ENCODE peak calls at places on chromosomes 13 and 19, in five cellular contexts. G, Z, X, W and J are unnamed samples.

GRCh38 chr19:43765109-43765876 is 10.5 kb upstream of the SMG9 start:
- DNase-seq in G (no peak), Z (peak), X (peak), W (peak), J (peak)

GRCh38 chr13:79448413-79448812 is 32.5 kb upstream of the NDFIP2 start:
- DNase-seq in G (no peak), Z (no peak), X (peak), W (no peak), J (no peak)

GRCh38 chr19:7680606-7681335 is at the start of gene TRAPPC5:
- DNase-seq in G (peak), Z (peak), X (peak), W (peak), J (peak)

GRCh38 chr13:108895220-108895704 is 265.9 kb downstream of the MYO16 start:
- DNase-seq in G (no peak), Z (no peak), X (peak), W (peak), J (no peak)

GRCh38 chr19:22545751-22546150 is 88.4 kb upstream of the ZNF492 start:
- DNase-seq in G (no peak), Z (no peak), X (no peak), W (no peak), J (peak)

GRCh38 chr13:47085346-47085745 is 188.5 kb upstream of the HTR2A start:
- DNase-seq in G (no peak), Z (no peak), X (peak), W (peak), J (no peak)

GRCh38 chr13:24723206-24723605 is 40.8 kb upstream of the RNF17 start:
- DNase-seq in G (no peak), Z (no peak), X (no peak), W (no peak), J (no peak)

GRCh38 chr13:43170497-43170896 is 147.1 kb downstream of the DNAJC15 start:
- DNase-seq in G (no peak), Z (no peak), X (no peak), W (no peak), J (no peak)

GRCh38 chr19:41877916-41878905 is 1.1 kb downstream of the CD79A start:
- DNase-seq in G (no peak), Z (no peak), X (no peak), W (no peak), J (peak)

GRCh38 chr19:14370169-14370998 is 10.9 kb upstream of the ADGRE5 start:
- DNase-seq in G (no peak), Z (no peak), X (no peak), W (no peak), J (peak)

GRCh38 chr13:79786176-79786575 is 305.2 kb downstream of the NDFIP2 start:
- DNase-seq in G (no peak), Z (no peak), X (no peak), W (no peak), J (no peak)

GRCh38 chr13:23660249-23660648 is 90.0 kb downstream of the TNFRSF19 start:
- DNase-seq in G (no peak), Z (no peak), X (no peak), W (no peak), J (no peak)
- TF ChIP-seq CTCF in G (no peak), Z (no peak), X (no peak), W (no peak), J (no peak)

GRCh38 chr19:17829855-17830566 is 8.7 kb upstream of the INSL3 start:
- DNase-seq in G (no peak), Z (peak), X (peak), W (peak), J (no peak)
- TF ChIP-seq CTCF in G (no peak), Z (no peak), X (no peak), W (no peak), J (no peak)

GRCh38 chr19:32416749-32417469 is 11.3 kb downstream of the DPY19L3 start:
- DNase-seq in G (no peak), Z (no peak), X (peak), W (no peak), J (no peak)
- TF ChIP-seq CTCF in G (no peak), Z (no peak), X (no peak), W (no peak), J (no peak)

GRCh38 chr19:5026706-5027273 is 57.9 kb downstream of the KDM4B start:
- DNase-seq in G (no peak), Z (no peak), X (no peak), W (peak), J (no peak)
- TF ChIP-seq CTCF in G (no peak), Z (no peak), X (peak), W (no peak), J (no peak)

GRCh38 chr19:18791315-18791678 is 192 bp upstream of the COMP start:
- DNase-seq in G (no peak), Z (no peak), X (no peak), W (no peak), J (no peak)

GRCh38 chr19:18789422-18789832 is 1.7 kb downstream of the COMP start:
- DNase-seq in G (no peak), Z (no peak), X (no peak), W (no peak), J (no peak)

GRCh38 chr19:18788782-18789421 is 2.2 kb downstream of the COMP start:
- DNase-seq in G (no peak), Z (no peak), X (no peak), W (no peak), J (no peak)

GRCh38 chr19:18790566-18791314 is at the start of gene COMP:
- DNase-seq in G (no peak), Z (no peak), X (no peak), W (no peak), J (no peak)

GRCh38 chr19:18789883-18790565 is 1.1 kb downstream of the COMP start:
- DNase-seq in G (no peak), Z (no peak), X (no peak), W (no peak), J (peak)
- TF ChIP-seq CTCF in G (no peak), Z (no peak), X (no peak), W (no peak), J (no peak)

GRCh38 chr13:98083507-98083906 is 59.4 kb upstream of the FARP1 start:
- DNase-seq in G (no peak), Z (no peak), X (peak), W (peak), J (no peak)
- TF ChIP-seq CTCF in G (no peak), Z (no peak), X (peak), W (no peak), J (no peak)

DNA sequence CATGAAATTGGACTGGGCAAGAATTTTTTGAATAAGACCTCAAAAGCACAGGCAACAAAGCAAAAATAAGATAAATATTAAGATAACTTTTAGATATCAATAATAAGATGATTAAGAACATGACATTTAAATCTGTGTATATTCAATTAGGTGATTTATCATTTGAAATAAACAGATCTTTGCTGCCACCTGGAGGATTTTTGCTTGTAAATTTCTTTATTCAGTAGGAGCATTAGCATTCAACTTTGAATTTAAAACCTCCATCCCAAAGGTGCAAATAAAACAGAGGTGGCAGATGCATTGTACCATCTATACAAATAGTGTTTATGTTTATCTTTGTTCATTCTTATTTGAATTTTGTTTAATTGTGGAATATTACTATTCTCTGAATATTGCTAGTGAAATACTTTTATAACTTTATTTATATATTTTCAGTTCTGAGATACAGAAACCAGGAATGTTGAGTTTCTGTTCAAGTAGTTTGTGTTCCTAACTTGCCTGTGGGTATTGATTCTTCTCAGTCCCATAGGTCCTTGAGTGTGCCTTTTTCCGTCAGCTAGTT is 20.9 kb downstream of the COG6 start:
- DNase-seq in G (no peak), Z (no peak), X (peak), W (peak), J (peak)
- TF ChIP-seq CTCF in G (peak), Z (peak), X (peak), W (no peak), J (peak)